ENCODE peak calls at places on chromosome X, in six cellular contexts. Y is NCI-H187 treated with DMSO at 0.1 percent for 48 hours, V is posterior cingulate gyrus, H is hippocampal formation, C is occipital lobe, M is NCI-H1930. K is an unnamed sample.

GRCh38 chrX:134931550-134931949 is 59.2 kb upstream of the SMIM10 start:
- DNase-seq in Y (no peak), V (no peak), H (no peak), C (no peak), M (no peak), K (no peak)

GRCh38 chrX:13906103-13906502 is 89.2 kb upstream of the GPM6B start:
- DNase-seq in Y (no peak), V (no peak), H (peak; percentile 37), C (peak; percentile 9), M (no peak), K (no peak)

GRCh38 chrX:134144231-134144630 is 92.8 kb upstream of the CCDC160 start:
- DNase-seq in Y (no peak), V (no peak), H (no peak), C (no peak), M (no peak), K (no peak)

GRCh38 chrX:10168226-10168625 is 11.5 kb downstream of the CLCN4 start:
- DNase-seq in Y (no peak), V (no peak), H (no peak), C (no peak), M (no peak), K (no peak)

GRCh38 chrX:40088299-40088625 is 9.5 kb downstream of the BCOR start:
- DNase-seq in Y (no peak), V (no peak), H (no peak), C (no peak), M (no peak), K (peak; percentile 15)

GRCh38 chrX:123230798-123231197 is 46.7 kb downstream of the GRIA3 start:
- DNase-seq in Y (no peak), V (no peak), H (no peak), C (no peak), M (no peak), K (no peak)

GRCh38 chrX:94743478-94743877 is 1069.5 kb downstream of the FAM133A start:
- DNase-seq in Y (no peak), V (no peak), H (no peak), C (no peak), M (no peak), K (no peak)

GRCh38 chrX:67939270-67939669 is 395.4 kb downstream of the AR start:
- DNase-seq in Y (no peak), V (no peak), H (no peak), C (no peak), M (no peak), K (no peak)

GRCh38 chrX:28590394-28590793 is 3.1 kb downstream of the IL1RAPL1 start:
- DNase-seq in Y (no peak), V (no peak), H (no peak), C (no peak), M (no peak), K (no peak)

GRCh38 chrX:16845686-16846085 is 24.5 kb downstream of the RBBP7 start:
- DNase-seq in Y (no peak), V (no peak), H (no peak), C (no peak), M (no peak), K (no peak)

GRCh38 chrX:24682739-24683432 is 10.8 kb upstream of the POLA1 start:
- DNase-seq in Y (no peak), V (no peak), H (no peak), C (no peak), M (no peak), K (no peak)

GRCh38 chrX:50978920-50979660 is 68.6 kb downstream of the BMP15 start:
- DNase-seq in Y (no peak), V (no peak), H (no peak), C (no peak), M (no peak), K (no peak)

GRCh38 chrX:132957211-132958085 is 981 bp downstream of the HS6ST2 start:
- DNase-seq in Y (no peak), V (peak; percentile 82), H (no peak), C (no peak), M (peak; percentile 12), K (no peak)

GRCh38 chrX:56766554-56767412 is 37.7 kb downstream of the NBDY start:
- DNase-seq in Y (no peak), V (peak; percentile 55), H (no peak), C (no peak), M (no peak), K (no peak)

GRCh38 chrX:133983974-133984578 is 1.3 kb downstream of the GPC3 start:
- DNase-seq in Y (no peak), V (peak; percentile 81), H (no peak), C (no peak), M (no peak), K (no peak)

GRCh38 chrX:24203072-24203808 is 53.7 kb downstream of the ZFX start:
- DNase-seq in Y (no peak), V (no peak), H (no peak), C (no peak), M (no peak), K (no peak)

GRCh38 chrX:46327229-46328081 is 217.8 kb downstream of the ZNF674 start:
- DNase-seq in Y (no peak), V (no peak), H (no peak), C (no peak), M (no peak), K (no peak)

GRCh38 chrX:6132970-6133369 is 95.7 kb downstream of the NLGN4X start:
- DNase-seq in Y (no peak), V (no peak), H (no peak), C (no peak), M (no peak), K (no peak)

GRCh38 chrX:69117876-69118526 is 47.3 kb downstream of the PJA1 start:
- DNase-seq in Y (no peak), V (peak; percentile 10), H (no peak), C (no peak), M (no peak), K (no peak)

GRCh38 chrX:2471641-2472040 is 29.1 kb downstream of the DHRSX start:
- DNase-seq in Y (no peak), V (no peak), H (no peak), C (no peak), M (no peak), K (no peak)

K was measured in NCI-H1436 treated with DMSO at 0.1 percent for 48 hours.